ENCODE peak calls at places on chromosomes 6 and 20, in ten cellular contexts. One of them, this sample, is unnamed.

GRCh38 chr6:161547617-161548016 is 273.8 kb upstream of the AGPAT4 start:
- DNase-seq in astrocyte of the spinal cord: no peak
- DNase-seq in GM03348: no peak
- DNase-seq in foreskin fibroblast: no peak
- DNase-seq in HFF-Myc: no peak
- DNase-seq in transverse colon: no peak
- DNase-seq in GM13976: no peak
- DNase-seq in stimulated activated CD4-positive, alpha-beta T cell treated with anti-CD3 and anti-CD28 coated beads, TNF-alpha, amount 100 ng/mL, for 4 hours: no peak
- DNase-seq in hypothalamus: no peak
- DNase-seq in B cell: no peak
- DNase-seq in this sample: no peak

GRCh38 chr20:25227317-25227831 is 20.5 kb upstream of the PYGB start:
- DNase-seq in astrocyte of the spinal cord: peak
- DNase-seq in GM03348: peak
- DNase-seq in foreskin fibroblast: peak
- DNase-seq in HFF-Myc: no peak
- DNase-seq in transverse colon: no peak
- DNase-seq in GM13976: no peak
- DNase-seq in stimulated activated CD4-positive, alpha-beta T cell treated with anti-CD3 and anti-CD28 coated beads, TNF-alpha, amount 100 ng/mL, for 4 hours: no peak
- DNase-seq in hypothalamus: no peak
- DNase-seq in B cell: no peak
- DNase-seq in this sample: peak

GRCh38 chr6:34090495-34090894 is 55.4 kb downstream of the GRM4 start:
- DNase-seq in astrocyte of the spinal cord: no peak
- DNase-seq in GM03348: no peak
- DNase-seq in foreskin fibroblast: no peak
- DNase-seq in HFF-Myc: no peak
- DNase-seq in transverse colon: no peak
- DNase-seq in GM13976: no peak
- DNase-seq in stimulated activated CD4-positive, alpha-beta T cell treated with anti-CD3 and anti-CD28 coated beads, TNF-alpha, amount 100 ng/mL, for 4 hours: no peak
- DNase-seq in hypothalamus: no peak
- DNase-seq in B cell: no peak
- DNase-seq in this sample: no peak

GRCh38 chr20:62707981-62708521 is 585 bp upstream of the NTSR1 start:
- DNase-seq in astrocyte of the spinal cord: no peak
- DNase-seq in GM03348: no peak
- DNase-seq in foreskin fibroblast: peak
- DNase-seq in HFF-Myc: no peak
- DNase-seq in transverse colon: no peak
- DNase-seq in GM13976: no peak
- DNase-seq in stimulated activated CD4-positive, alpha-beta T cell treated with anti-CD3 and anti-CD28 coated beads, TNF-alpha, amount 100 ng/mL, for 4 hours: no peak
- DNase-seq in hypothalamus: no peak
- DNase-seq in B cell: peak
- DNase-seq in this sample: no peak

GRCh38 chr6:34067814-34068213 is 78.1 kb downstream of the GRM4 start:
- DNase-seq in astrocyte of the spinal cord: no peak
- DNase-seq in GM03348: no peak
- DNase-seq in foreskin fibroblast: peak
- DNase-seq in HFF-Myc: no peak
- DNase-seq in transverse colon: no peak
- DNase-seq in GM13976: no peak
- DNase-seq in stimulated activated CD4-positive, alpha-beta T cell treated with anti-CD3 and anti-CD28 coated beads, TNF-alpha, amount 100 ng/mL, for 4 hours: no peak
- DNase-seq in hypothalamus: no peak
- DNase-seq in B cell: no peak
- DNase-seq in this sample: no peak

GRCh38 chr6:33297956-33298772 is 578 bp downstream of the RGL2 start:
- DNase-seq in astrocyte of the spinal cord: peak
- DNase-seq in GM03348: peak
- DNase-seq in foreskin fibroblast: peak
- DNase-seq in HFF-Myc: no peak
- DNase-seq in transverse colon: peak
- DNase-seq in GM13976: peak
- DNase-seq in stimulated activated CD4-positive, alpha-beta T cell treated with anti-CD3 and anti-CD28 coated beads, TNF-alpha, amount 100 ng/mL, for 4 hours: no peak
- DNase-seq in hypothalamus: no peak
- DNase-seq in B cell: peak
- DNase-seq in this sample: peak

GRCh38 chr20:7159903-7160302 is 392.4 kb downstream of the BMP2 start:
- DNase-seq in astrocyte of the spinal cord: peak
- DNase-seq in GM03348: no peak
- DNase-seq in foreskin fibroblast: no peak
- DNase-seq in HFF-Myc: no peak
- DNase-seq in transverse colon: no peak
- DNase-seq in GM13976: no peak
- DNase-seq in stimulated activated CD4-positive, alpha-beta T cell treated with anti-CD3 and anti-CD28 coated beads, TNF-alpha, amount 100 ng/mL, for 4 hours: no peak
- DNase-seq in hypothalamus: no peak
- DNase-seq in B cell: no peak
- DNase-seq in this sample: no peak

GRCh38 chr6:12870033-12870432 is 153.5 kb downstream of the PHACTR1 start:
- DNase-seq in astrocyte of the spinal cord: no peak
- DNase-seq in GM03348: no peak
- DNase-seq in foreskin fibroblast: no peak
- DNase-seq in HFF-Myc: no peak
- DNase-seq in transverse colon: no peak
- DNase-seq in GM13976: no peak
- DNase-seq in stimulated activated CD4-positive, alpha-beta T cell treated with anti-CD3 and anti-CD28 coated beads, TNF-alpha, amount 100 ng/mL, for 4 hours: no peak
- DNase-seq in hypothalamus: no peak
- DNase-seq in B cell: no peak
- DNase-seq in this sample: no peak

GRCh38 chr6:41553405-41553999 is 7.3 kb downstream of the FOXP4 start:
- DNase-seq in astrocyte of the spinal cord: no peak
- DNase-seq in GM03348: no peak
- DNase-seq in foreskin fibroblast: no peak
- DNase-seq in HFF-Myc: no peak
- DNase-seq in transverse colon: no peak
- DNase-seq in GM13976: no peak
- DNase-seq in stimulated activated CD4-positive, alpha-beta T cell treated with anti-CD3 and anti-CD28 coated beads, TNF-alpha, amount 100 ng/mL, for 4 hours: no peak
- DNase-seq in hypothalamus: no peak
- DNase-seq in B cell: no peak
- DNase-seq in this sample: no peak

GRCh38 chr6:135173989-135174484 is 7.1 kb upstream of the MYB start:
- DNase-seq in astrocyte of the spinal cord: no peak
- DNase-seq in GM03348: no peak
- DNase-seq in foreskin fibroblast: no peak
- DNase-seq in HFF-Myc: no peak
- DNase-seq in transverse colon: no peak
- DNase-seq in GM13976: no peak
- DNase-seq in stimulated activated CD4-positive, alpha-beta T cell treated with anti-CD3 and anti-CD28 coated beads, TNF-alpha, amount 100 ng/mL, for 4 hours: no peak
- DNase-seq in hypothalamus: no peak
- DNase-seq in B cell: no peak
- DNase-seq in this sample: no peak

This sample was measured in fibroblast of the conjunctiva.